ENCODE peak calls at places on chromosomes 5 and 9, in nine cellular contexts. W is NCI-H2081; B is body of pancreas; U is IMR-90; N is stimulated activated CD4-positive, alpha-beta T cell treated with anti-CD3 and anti-CD28 coated beads, Interleukin-4, amount 100 ng/mL, for 48 hours; V is cardiac fibroblast; X is heart left ventricle; S is activated CD4-positive, alpha-beta T cell treated with anti-CD3 and anti-CD28 coated beads, Interleukin-2, amount 10 ng/mL, durations not matched to agents 7 days and 5 days; I is head of caudate nucleus. J is an unnamed sample.

GRCh38 chr5:140365941-140366340 is 5.9 kb downstream of the SLC4A9 start:
- DNase-seq in V (no peak), S (no peak), W (no peak), U (no peak), N (no peak), I (no peak), B (no peak), X (no peak), J (no peak)

GRCh38 chr5:36874465-36874864 is 2.1 kb upstream of the NIPBL start:
- DNase-seq in V (no peak), U (no peak), B (no peak), X (no peak), I (no peak), N (no peak), W (peak; percentile 67), S (no peak), J (peak; percentile 14)

GRCh38 chr5:72167790-72168189 is 60.5 kb downstream of the MAP1B start:
- DNase-seq in U (no peak), N (no peak), S (no peak), W (no peak), V (peak; percentile 91), X (peak; percentile 76), I (no peak), B (no peak), J (peak; percentile 83)

GRCh38 chr5:80259511-80260200 is 3.8 kb upstream of the SERINC5 start:
- DNase-seq in U (no peak), W (no peak), S (no peak), N (no peak), V (no peak), X (no peak), I (no peak), B (no peak), J (no peak)

GRCh38 chr5:142385194-142385593 is 60.4 kb upstream of the SPRY4 start:
- DNase-seq in V (peak; percentile 37), I (no peak), X (no peak), S (no peak), B (no peak), U (peak; percentile 87), W (no peak), N (no peak), J (peak; percentile 85)

GRCh38 chr5:126917918-126918623 is 112.3 kb downstream of the MARCHF3 start:
- DNase-seq in B (peak; percentile 48), W (peak; percentile 77), I (peak; percentile 42), V (no peak), S (no peak), U (peak; percentile 74), N (no peak), X (no peak), J (peak; percentile 39)

GRCh38 chr5:161546463-161547301 is at the start of gene GABRB2:
- DNase-seq in I (peak; percentile 84), B (peak; percentile 65), W (peak; percentile 8), V (peak; percentile 37), N (peak; percentile 27), S (peak; percentile 30), U (no peak), X (no peak), J (peak; percentile 24)

GRCh38 chr9:89022071-89022721 is 30.9 kb downstream of the S1PR3 start:
- DNase-seq in S (no peak), V (peak; percentile 88), X (no peak), B (peak; percentile 16), I (no peak), W (no peak), U (peak; percentile 26), N (no peak), J (peak; percentile 80)

GRCh38 chr9:106334081-106334480 is 528.9 kb upstream of the ZNF462 start:
- DNase-seq in S (no peak), U (no peak), W (no peak), I (no peak), X (no peak), V (no peak), B (no peak), N (no peak), J (no peak)

GRCh38 chr9:130137081-130137869 is 34.9 kb upstream of the NCS1 start:
- DNase-seq in B (no peak), I (no peak), V (no peak), N (no peak), X (no peak), S (no peak), U (no peak), W (no peak), J (peak; percentile 64)

GRCh38 chr9:126211441-126212074 is 115.1 kb upstream of the MVB12B start:
- DNase-seq in S (no peak), W (no peak), I (no peak), U (no peak), X (no peak), B (no peak), V (no peak), N (no peak), J (no peak)

GRCh38 chr9:78029601-78030552 is 1.7 kb downstream of the GNAQ start:
- DNase-seq in S (peak; percentile 50), X (no peak), I (peak; percentile 43), U (peak; percentile 48), N (no peak), W (peak; percentile 13), B (no peak), V (peak; percentile 61), J (peak; percentile 28)